ENCODE peak calls at places on chromosomes 16 and 17, in eight cellular contexts. F is esophagus squamous epithelium; R is cardiac muscle cell; I is small intestine; U is CD4-positive, alpha-beta T cell; Q is mesendoderm; G is neuronal stem cell; M is aorta. D is an unnamed sample.

GRCh38 chr17:78391843-78392242 is 13.4 kb downstream of the PGS1 start:
- DNase-seq in G (no peak), R (no peak), M (no peak), I (no peak), Q (no peak), U (no peak), F (no peak), D (no peak)

GRCh38 chr16:58464916-58465731 is 34.8 kb upstream of the NDRG4 start:
- DNase-seq in U (no peak), G (peak; percentile 45), R (no peak), M (no peak), F (no peak), Q (peak; percentile 78), I (no peak), D (peak; percentile 87)

GRCh38 chr16:7628981-7629380 is 296.3 kb downstream of the RBFOX1 start:
- DNase-seq in G (no peak), M (no peak), F (no peak), R (no peak), U (no peak), Q (no peak), I (no peak), D (no peak)

GRCh38 chr17:44004077-44004760 is at the start of gene NAGS:
- DNase-seq in M (no peak), U (no peak), I (peak; percentile 91), R (no peak), F (no peak), Q (peak; percentile 37), G (no peak), D (peak; percentile 89)

GRCh38 chr16:70480127-70481105 is 26.0 kb downstream of the FCSK start:
- DNase-seq in G (no peak), R (no peak), I (peak; percentile 42), U (no peak), M (no peak), F (no peak), Q (no peak), D (no peak)

GRCh38 chr17:45963258-45963657 is 35.8 kb upstream of the STH start:
- DNase-seq in I (no peak), M (peak; percentile 36), U (no peak), R (no peak), F (no peak), Q (no peak), G (no peak), D (no peak)

GRCh38 chr17:27376637-27377547 is 79.4 kb upstream of the KSR1 start:
- DNase-seq in G (no peak), U (no peak), Q (no peak), R (no peak), I (no peak), M (no peak), F (no peak), D (peak; percentile 7)

GRCh38 chr17:80718428-80718827 is 173.8 kb downstream of the RPTOR start:
- DNase-seq in R (no peak), Q (no peak), I (no peak), U (no peak), G (no peak), F (no peak), M (no peak), D (no peak)

GRCh38 chr16:31181102-31181830 is 1.3 kb downstream of the FUS start:
- DNase-seq in M (peak; percentile 82), U (no peak), R (peak; percentile 53), F (no peak), I (peak; percentile 45), Q (peak; percentile 41), G (peak; percentile 20), D (no peak)

GRCh38 chr16:2333231-2333630 is 7.3 kb downstream of the ABCA3 start:
- DNase-seq in M (no peak), Q (no peak), U (no peak), F (no peak), G (no peak), I (no peak), R (no peak), D (no peak)

GRCh38 chr17:74176546-74177001 is 26.9 kb upstream of the RPL38 start:
- DNase-seq in G (peak; percentile 63), Q (peak; percentile 85), U (no peak), M (peak; percentile 81), F (no peak), R (peak; percentile 75), I (peak; percentile 57), D (peak; percentile 98)

GRCh38 chr17:41739661-41740352 is 5.4 kb upstream of the HAP1 start:
- DNase-seq in R (no peak), U (no peak), G (no peak), Q (no peak), F (no peak), I (no peak), M (no peak), D (no peak)

GRCh38 chr17:43360739-43361498 is 37.9 kb upstream of the ARL4D start:
- DNase-seq in U (peak; percentile 86), I (peak; percentile 99), R (peak; percentile 100), F (peak; percentile 43), M (peak; percentile 93), Q (peak; percentile 100), G (peak; percentile 94), D (peak; percentile 98)

GRCh38 chr16:88769617-88770458 is 15.2 kb downstream of the PIEZO1 start:
- DNase-seq in F (no peak), G (peak; percentile 67), R (no peak), Q (peak; percentile 93), U (no peak), I (peak; percentile 48), M (no peak), D (peak; percentile 97)

GRCh38 chr16:24999856-25000447 is 15.2 kb downstream of the ARHGAP17 start:
- DNase-seq in R (no peak), I (peak; percentile 39), F (no peak), M (no peak), G (no peak), U (no peak), Q (peak; percentile 42), D (no peak)

DNA sequence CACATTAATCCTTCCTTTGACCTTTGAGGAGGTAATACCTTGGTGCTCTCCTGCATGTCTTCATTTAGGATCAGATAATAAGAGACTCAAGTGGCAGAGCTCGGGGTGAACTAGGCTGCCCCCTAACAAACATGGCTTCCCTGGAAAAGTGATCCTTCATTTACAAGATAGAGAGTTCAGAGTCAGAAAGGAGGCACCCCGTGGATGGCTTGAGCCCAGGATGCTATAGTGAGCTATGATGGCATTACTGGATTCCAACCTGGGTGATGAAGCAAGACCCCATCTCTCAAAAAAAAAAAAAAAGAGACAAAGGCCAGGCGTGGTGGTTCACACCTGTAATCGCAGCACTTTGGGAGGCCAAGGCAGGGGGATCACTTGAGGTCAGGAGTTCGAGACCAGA is 7.6 kb downstream of the FAM117A start:
- DNase-seq in I (no peak), R (no peak), G (no peak), U (no peak), F (no peak), M (no peak), Q (no peak), D (no peak)
- H3K27ac ChIP-seq in I (no peak overlapping the region), R (no peak overlapping the region), G (no peak overlapping the region), U (no peak overlapping the region), F (no peak overlapping the region), M (no peak overlapping the region), Q (no peak overlapping the region), D (no peak overlapping the region)

GRCh38 chr16:84356591-84357116 is 11.7 kb upstream of the ATP2C2 start:
- DNase-seq in F (no peak), I (peak; percentile 37), G (peak; percentile 26), R (no peak), U (no peak), Q (no peak), M (no peak), D (no peak)
- H3K27ac ChIP-seq in F (no peak overlapping the region), I (no peak overlapping the region), G (peak overlapping the region; percentile 50), R (no peak overlapping the region), U (no peak overlapping the region), Q (no peak overlapping the region), M (no peak overlapping the region), D (peak overlapping the region; percentile 73)

GRCh38 chr17:63523256-63523869 is at the start of gene KCNH6:
- DNase-seq in R (peak; percentile 3), M (no peak), U (no peak), Q (peak; percentile 64), G (no peak), I (no peak), F (no peak), D (no peak)
- H3K27ac ChIP-seq in R (no peak within 1 kb of the TSS), M (no peak within 1 kb of the TSS), U (no peak within 1 kb of the TSS), Q (no peak within 1 kb of the TSS), G (no peak within 1 kb of the TSS), I (no peak within 1 kb of the TSS), F (no peak within 1 kb of the TSS), D (no peak within 1 kb of the TSS)

GRCh38 chr17:75809631-75810111 is 25.1 kb downstream of the UNK start:
- DNase-seq in M (peak; percentile 74), R (no peak), G (no peak), I (no peak), Q (no peak), U (no peak), F (no peak), D (peak; percentile 45)
- H3K27ac ChIP-seq in M (no peak overlapping the region), R (peak overlapping the region; percentile 90), G (no peak overlapping the region), I (no peak overlapping the region), Q (no peak overlapping the region), U (no peak overlapping the region), F (peak overlapping the region; percentile 81), D (peak overlapping the region; percentile 49)

GRCh38 chr17:17497065-17497844 is 1.1 kb upstream of the RASD1 start:
- DNase-seq in G (no peak), Q (no peak), I (no peak), M (no peak), R (no peak), U (no peak), F (no peak), D (no peak)
- H3K27ac ChIP-seq in G (no peak overlapping the region), Q (no peak overlapping the region), I (no peak overlapping the region), M (no peak overlapping the region), R (no peak overlapping the region), U (no peak overlapping the region), F (peak overlapping the region; percentile 87), D (no peak overlapping the region)

D was measured in endodermal cell.